ENCODE peak calls at places on chromosomes 7 and 10, in four cellular contexts. One of them, this sample, is unnamed.

GRCh38 chr10:124149681-124150080 is 56.3 kb upstream of the CHST15 start:
- DNase-seq in GM12878: peak; percentile 33
- DNase-seq in H1: no peak
- DNase-seq in HepG2: no peak
- DNase-seq in this sample: no peak

GRCh38 chr7:2006231-2006771 is 226.4 kb downstream of the MAD1L1 start:
- DNase-seq in GM12878: no peak
- DNase-seq in H1: no peak
- DNase-seq in HepG2: no peak
- DNase-seq in this sample: no peak

GRCh38 chr7:121994625-121995410 is 121.9 kb downstream of the PTPRZ1 start:
- DNase-seq in GM12878: no peak
- DNase-seq in H1: peak; percentile 29
- DNase-seq in HepG2: peak; percentile 70
- DNase-seq in this sample: peak; percentile 61

GRCh38 chr7:7446616-7447015 is 89.1 kb downstream of the COL28A1 start:
- DNase-seq in GM12878: no peak
- DNase-seq in H1: no peak
- DNase-seq in HepG2: no peak
- DNase-seq in this sample: no peak

GRCh38 chr10:68876919-68877250 is 24.2 kb upstream of the DDX50 start:
- DNase-seq in GM12878: no peak
- DNase-seq in H1: no peak
- DNase-seq in HepG2: no peak
- DNase-seq in this sample: no peak

GRCh38 chr7:98514211-98515150 is 102.6 kb upstream of the NPTX2 start:
- DNase-seq in GM12878: no peak
- DNase-seq in H1: no peak
- DNase-seq in HepG2: no peak
- DNase-seq in this sample: no peak

GRCh38 chr10:18140957-18141888 is 999 bp downstream of the CACNB2 start:
- DNase-seq in GM12878: no peak
- DNase-seq in H1: no peak
- DNase-seq in HepG2: no peak
- DNase-seq in this sample: no peak

GRCh38 chr7:141695803-141696289 is 6.1 kb downstream of the DENND11 start:
- DNase-seq in GM12878: no peak
- DNase-seq in H1: no peak
- DNase-seq in HepG2: peak; percentile 77
- DNase-seq in this sample: no peak

GRCh38 chr7:75532639-75533038 is 40.5 kb downstream of the SPDYE5 start:
- DNase-seq in GM12878: no peak
- DNase-seq in H1: no peak
- DNase-seq in HepG2: no peak
- DNase-seq in this sample: no peak

GRCh38 chr7:68176974-68177373 is 1180.3 kb downstream of the TYW1 start:
- DNase-seq in GM12878: no peak
- DNase-seq in H1: peak; percentile 75
- DNase-seq in HepG2: peak; percentile 65
- DNase-seq in this sample: peak; percentile 80

GRCh38 chr10:27019827-27020226 is 80.5 kb downstream of the ANKRD26 start:
- DNase-seq in GM12878: no peak
- DNase-seq in H1: no peak
- DNase-seq in HepG2: no peak
- DNase-seq in this sample: no peak

GRCh38 chr7:158973440-158973839 is 117.1 kb downstream of the DYNC2I1 start:
- DNase-seq in GM12878: peak; percentile 3
- DNase-seq in H1: peak; percentile 39
- DNase-seq in HepG2: no peak
- DNase-seq in this sample: peak; percentile 59

GRCh38 chr7:19248681-19249080 is 103.5 kb upstream of the FERD3L start:
- DNase-seq in GM12878: no peak
- DNase-seq in H1: no peak
- DNase-seq in HepG2: no peak
- DNase-seq in this sample: no peak

GRCh38 chr10:112663181-112663879 is 216.3 kb downstream of the VTI1A start:
- DNase-seq in GM12878: no peak
- DNase-seq in H1: no peak
- DNase-seq in HepG2: peak; percentile 10
- DNase-seq in this sample: no peak
- TF ChIP-seq SUZ12 in GM12878: no peak
- TF ChIP-seq SUZ12 in H1: no peak
- TF ChIP-seq SUZ12 in HepG2: no peak
- TF ChIP-seq SUZ12 in this sample: no peak

DNA sequence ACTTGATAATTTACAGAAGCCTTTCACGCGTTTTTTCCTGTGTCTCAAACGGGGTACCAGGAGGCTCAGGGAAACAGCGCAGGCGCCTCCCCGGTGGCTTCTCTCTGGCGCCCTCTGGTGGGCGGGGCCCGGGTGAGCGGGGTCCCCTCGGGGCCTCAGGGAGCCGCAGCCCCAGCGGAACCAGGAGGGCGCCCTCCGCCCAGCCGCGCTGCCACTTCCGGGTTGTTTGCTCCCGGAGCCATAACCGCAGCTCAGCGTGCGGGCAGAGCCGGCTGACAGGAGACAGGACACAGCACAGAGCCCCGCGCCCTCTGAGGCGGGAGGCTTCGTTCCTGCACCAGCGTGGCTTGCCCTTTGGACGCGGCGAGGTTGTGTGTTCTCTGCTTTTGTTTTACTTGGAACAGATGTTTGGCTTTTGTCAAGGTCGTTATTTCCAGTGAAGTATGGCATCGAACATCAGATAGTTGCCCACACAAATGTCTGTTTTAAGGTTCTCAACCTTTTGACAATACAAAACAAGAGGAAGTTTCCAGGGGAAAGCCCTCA is 6.9 kb upstream of the CYP2E1 start:
- DNase-seq in GM12878: peak; percentile 16
- DNase-seq in H1: no peak
- DNase-seq in HepG2: peak; percentile 76
- DNase-seq in this sample: peak; percentile 49
- H3K9ac ChIP-seq in GM12878: peak overlapping the region; percentile 57
- H3K9ac ChIP-seq in H1: no peak overlapping the region
- H3K9ac ChIP-seq in HepG2: peak overlapping the region; percentile 28
- H3K9ac ChIP-seq in this sample: peak overlapping the region; percentile 71

GRCh38 chr10:59675812-59676211 is 33.8 kb downstream of the SLC16A9 start:
- DNase-seq in GM12878: no peak
- DNase-seq in H1: no peak
- DNase-seq in HepG2: peak; percentile 28
- DNase-seq in this sample: no peak

GRCh38 chr10:59677253-59677831 is 32.3 kb downstream of the SLC16A9 start:
- DNase-seq in GM12878: no peak
- DNase-seq in H1: no peak
- DNase-seq in HepG2: peak; percentile 53
- DNase-seq in this sample: no peak

GRCh38 chr10:59682986-59683937 is 26.4 kb downstream of the SLC16A9 start:
- DNase-seq in GM12878: no peak
- DNase-seq in H1: no peak
- DNase-seq in HepG2: no peak
- DNase-seq in this sample: no peak

GRCh38 chr10:59680199-59680598 is 29.5 kb downstream of the SLC16A9 start:
- DNase-seq in GM12878: no peak
- DNase-seq in H1: no peak
- DNase-seq in HepG2: no peak
- DNase-seq in this sample: no peak

DNA sequence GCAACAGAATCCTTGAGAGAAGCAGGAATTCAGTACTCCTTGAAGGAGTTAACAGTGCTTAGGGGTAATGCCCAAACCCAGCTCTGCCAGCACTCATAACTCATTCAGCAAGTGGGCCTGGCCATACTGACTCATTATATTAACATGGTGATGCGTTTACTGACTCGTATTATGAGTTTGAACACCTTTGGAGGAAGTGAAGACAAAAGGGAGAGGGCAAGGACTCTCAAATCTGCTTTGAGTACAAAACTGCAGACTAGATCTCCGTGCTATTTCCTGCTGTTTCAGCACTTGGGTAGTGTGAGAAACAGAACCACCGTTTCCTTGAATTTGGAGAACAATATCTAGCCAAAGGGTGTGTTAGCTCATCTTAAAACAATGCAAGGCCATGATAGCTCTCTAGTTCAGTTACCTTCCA is 30.8 kb downstream of the SLC16A9 start:
- DNase-seq in GM12878: no peak
- DNase-seq in H1: no peak
- DNase-seq in HepG2: no peak
- DNase-seq in this sample: no peak
- TF ChIP-seq ZNF274 in GM12878: no peak
- TF ChIP-seq ZNF274 in H1: no peak
- TF ChIP-seq ZNF274 in HepG2: no peak
- TF ChIP-seq ZNF274 in this sample: no peak

GRCh38 chr7:128773604-128774003 is 2.0 kb downstream of the OPN1SW start:
- DNase-seq in GM12878: no peak
- DNase-seq in H1: no peak
- DNase-seq in HepG2: no peak
- DNase-seq in this sample: no peak

GRCh38 chr7:128775744-128776474 is at the start of gene OPN1SW:
- DNase-seq in GM12878: no peak
- DNase-seq in H1: no peak
- DNase-seq in HepG2: no peak
- DNase-seq in this sample: no peak

GRCh38 chr7:128777156-128778123 is 1.8 kb upstream of the OPN1SW start:
- DNase-seq in GM12878: no peak
- DNase-seq in H1: no peak
- DNase-seq in HepG2: peak; percentile 45
- DNase-seq in this sample: no peak

GRCh38 chr7:128774029-128774689 is 1.4 kb downstream of the OPN1SW start:
- DNase-seq in GM12878: no peak
- DNase-seq in H1: no peak
- DNase-seq in HepG2: no peak
- DNase-seq in this sample: no peak

DNA sequence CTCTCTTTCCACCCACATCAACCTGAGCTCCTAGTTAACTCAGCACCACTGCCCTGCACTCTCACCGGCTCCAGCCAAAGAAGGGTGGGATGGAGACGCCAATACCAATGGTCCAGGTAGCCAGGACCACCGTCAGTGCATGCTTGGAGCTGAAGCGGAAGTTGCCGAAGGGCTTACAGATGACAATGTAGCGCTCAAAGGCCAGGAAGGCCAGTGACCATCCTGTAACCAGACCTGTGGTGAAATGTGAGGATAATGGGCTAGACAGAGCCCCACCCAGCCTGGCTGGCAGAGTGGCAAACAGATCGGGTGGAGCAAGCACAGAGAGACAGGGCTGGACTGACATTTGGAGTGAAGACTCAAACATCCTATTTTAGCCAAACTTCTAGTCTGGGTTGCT is 673 bp downstream of the OPN1SW start:
- DNase-seq in GM12878: no peak
- DNase-seq in H1: no peak
- DNase-seq in HepG2: no peak
- DNase-seq in this sample: no peak
- TF ChIP-seq SUZ12 in GM12878: no peak
- TF ChIP-seq SUZ12 in H1: no peak
- TF ChIP-seq SUZ12 in HepG2: no peak
- TF ChIP-seq SUZ12 in this sample: no peak

GRCh38 chr7:44147026-44147881 is 6.1 kb upstream of the MYL7 start:
- DNase-seq in GM12878: no peak
- DNase-seq in H1: no peak
- DNase-seq in HepG2: no peak
- DNase-seq in this sample: no peak

GRCh38 chr7:44144968-44145418 is 3.9 kb upstream of the MYL7 start:
- DNase-seq in GM12878: no peak
- DNase-seq in H1: no peak
- DNase-seq in HepG2: no peak
- DNase-seq in this sample: no peak

GRCh38 chr7:44145969-44146897 is 5.1 kb upstream of the MYL7 start:
- DNase-seq in GM12878: no peak
- DNase-seq in H1: peak; percentile 76
- DNase-seq in HepG2: no peak
- DNase-seq in this sample: peak; percentile 92

GRCh38 chr7:44144426-44144967 is 3.4 kb upstream of the MYL7 start:
- DNase-seq in GM12878: no peak
- DNase-seq in H1: no peak
- DNase-seq in HepG2: no peak
- DNase-seq in this sample: no peak

GRCh38 chr7:44145419-44145968 is 4.4 kb upstream of the MYL7 start:
- DNase-seq in GM12878: no peak
- DNase-seq in H1: no peak
- DNase-seq in HepG2: no peak
- DNase-seq in this sample: no peak
- H3K9ac ChIP-seq in GM12878: no peak overlapping the region
- H3K9ac ChIP-seq in H1: no peak overlapping the region
- H3K9ac ChIP-seq in HepG2: no peak overlapping the region
- H3K9ac ChIP-seq in this sample: peak overlapping the region; percentile 70

This sample was measured in NT2/D1.